ENCODE peak calls at places on chromosomes 2 and 18, in four cellular contexts. P, T, F and Y are unnamed samples.

GRCh38 chr18:9474103-9474982 is 970 bp upstream of the RALBP1 start:
- DNase-seq in F (no peak), P (no peak), T (peak; percentile 52), Y (no peak)

GRCh38 chr2:235493775-235494715 is at the start of gene AGAP1:
- DNase-seq in F (no peak), P (peak; percentile 28), T (peak; percentile 70), Y (no peak)

GRCh38 chr2:85341269-85342029 is 12.9 kb downstream of the RETSAT start:
- DNase-seq in P (no peak), T (no peak), F (no peak), Y (no peak)

GRCh38 chr2:119536707-119537106 is 7.5 kb upstream of the CFAP221 start:
- DNase-seq in T (no peak), P (no peak), F (no peak), Y (no peak)

GRCh38 chr2:85550476-85550875 is 10.8 kb downstream of the GGCX start:
- DNase-seq in T (no peak), F (no peak), P (no peak), Y (no peak)

GRCh38 chr18:76251691-76252090 is 243.4 kb downstream of the ZNF516 start:
- DNase-seq in P (no peak), F (no peak), T (no peak), Y (no peak)

GRCh38 chr2:113234721-113235346 is 43.9 kb downstream of the PAX8 start:
- DNase-seq in P (no peak), T (no peak), F (no peak), Y (no peak)

GRCh38 chr18:42706618-42707017 is 408.9 kb downstream of the RIT2 start:
- DNase-seq in T (no peak), P (no peak), F (no peak), Y (no peak)

GRCh38 chr18:48942554-48943261 is 8.1 kb downstream of the SMAD7 start:
- DNase-seq in F (no peak), P (no peak), T (peak; percentile 94), Y (no peak)

GRCh38 chr2:160222546-160223281 is 22.6 kb upstream of the ITGB6 start:
- DNase-seq in T (no peak), F (no peak), P (no peak), Y (no peak)

GRCh38 chr2:101002562-101003277 is 631 bp downstream of the RPL31 start:
- DNase-seq in F (no peak), P (no peak), T (no peak), Y (no peak)

GRCh38 chr2:63790913-63791312 is 50.8 kb upstream of the UGP2 start:
- DNase-seq in T (peak; percentile 10), F (no peak), P (no peak), Y (no peak)

GRCh38 chr2:156666130-156666785 is 230.1 kb downstream of the GPD2 start:
- DNase-seq in T (no peak), P (no peak), F (no peak), Y (no peak)

GRCh38 chr2:149038442-149039212 is at the start of gene LYPD6B:
- DNase-seq in T (peak; percentile 3), F (no peak), P (peak; percentile 9), Y (no peak)

GRCh38 chr18:2909431-2910140 is 62.8 kb downstream of the EMILIN2 start:
- DNase-seq in T (no peak), P (no peak), F (no peak), Y (no peak)

GRCh38 chr2:239311132-239312040 is 89.4 kb downstream of the HDAC4 start:
- DNase-seq in T (no peak), P (no peak), F (no peak), Y (no peak)

GRCh38 chr2:108911807-108912628 is 77.0 kb downstream of the EDAR start:
- DNase-seq in F (no peak), T (no peak), P (no peak), Y (no peak)

GRCh38 chr18:44804033-44804432 is 123.3 kb downstream of the SETBP1 start:
- DNase-seq in T (no peak), F (no peak), P (no peak), Y (no peak)

GRCh38 chr2:210224660-210225460 is at the start of gene ACADL:
- DNase-seq in F (no peak), P (peak; percentile 19), T (peak; percentile 15), Y (no peak)

GRCh38 chr2:85342156-85342555 is 12.2 kb downstream of the RETSAT start:
- DNase-seq in F (no peak), T (no peak), P (no peak), Y (no peak)

GRCh38 chr2:29309090-29310054 is 194.2 kb downstream of the CLIP4 start:
- DNase-seq in F (no peak), T (peak; percentile 80), P (peak; percentile 19), Y (no peak)

GRCh38 chr2:42799881-42800280 is 7.5 kb upstream of the HAAO start:
- DNase-seq in P (no peak), F (no peak), T (no peak), Y (no peak)